ENCODE peak calls at places on chromosomes 4 and X, in six cellular contexts. W is mesendoderm, A is hepatocyte, G is heart right ventricle, R is left ventricle myocardium inferior, S is adrenal gland. K is an unnamed sample. For H3K27me3 and H3K4me1, the result is how much of the 10 kb centered on the place peaks cover.

GRCh38 chr4:16794816-16795445 is 103.5 kb downstream of the LDB2 start:
- DNase-seq in A (peak), R (peak), S (peak), G (peak), W (peak), K (peak)

GRCh38 chrX:19899234-19899788 is 11.9 kb upstream of the SH3KBP1 start:
- DNase-seq in W (no peak), G (no peak), S (no peak), R (no peak), A (no peak), K (peak)

GRCh38 chrX:72107320-72107719 is 24.4 kb downstream of the RTL5 start:
- DNase-seq in A (no peak), W (peak), G (no peak), R (no peak), S (peak), K (no peak)

GRCh38 chr4:24557036-24558022 is 27.0 kb downstream of the DHX15 start:
- DNase-seq in R (no peak), A (peak), S (no peak), G (no peak), W (no peak), K (peak)

GRCh38 chr4:111842336-111842735 is 302.9 kb upstream of the FAM241A start:
- DNase-seq in A (no peak), W (no peak), R (no peak), G (no peak), S (no peak), K (no peak)

GRCh38 chr4:88880501-88881226 is 176.3 kb downstream of the FAM13A start:
- DNase-seq in S (no peak), A (no peak), R (no peak), G (no peak), W (peak), K (peak)

GRCh38 chr4:1542516-1543320 is 136.5 kb upstream of the NKX1-1 start:
- DNase-seq in S (no peak), G (peak), W (no peak), A (no peak), R (no peak), K (no peak)

GRCh38 chrX:8849462-8849861 is 48.3 kb upstream of the FAM9A start:
- DNase-seq in A (no peak), R (no peak), G (no peak), W (no peak), S (no peak), K (no peak)

GRCh38 chr4:46886711-46887110 is 22.3 kb downstream of the COX7B2 start:
- DNase-seq in W (no peak), S (no peak), R (no peak), G (no peak), A (peak), K (peak)

GRCh38 chrX:374566-374965 is 12.1 kb downstream of the PPP2R3B start:
- DNase-seq in S (no peak), G (no peak), A (no peak), R (no peak), W (no peak), K (no peak)

GRCh38 chrX:11412715-11413623 is 119.8 kb downstream of the AMELX start:
- DNase-seq in S (no peak), W (no peak), G (no peak), R (no peak), A (no peak), K (no peak)

GRCh38 chrX:53324803-53325202 is 43.4 kb upstream of the IQSEC2 start:
- DNase-seq in A (no peak), W (no peak), S (no peak), R (no peak), G (no peak), K (no peak)

GRCh38 chr4:103306870-103307345 is 108.8 kb upstream of the CENPE start:
- DNase-seq in G (no peak), S (no peak), A (peak), W (peak), R (no peak), K (peak)

DNA sequence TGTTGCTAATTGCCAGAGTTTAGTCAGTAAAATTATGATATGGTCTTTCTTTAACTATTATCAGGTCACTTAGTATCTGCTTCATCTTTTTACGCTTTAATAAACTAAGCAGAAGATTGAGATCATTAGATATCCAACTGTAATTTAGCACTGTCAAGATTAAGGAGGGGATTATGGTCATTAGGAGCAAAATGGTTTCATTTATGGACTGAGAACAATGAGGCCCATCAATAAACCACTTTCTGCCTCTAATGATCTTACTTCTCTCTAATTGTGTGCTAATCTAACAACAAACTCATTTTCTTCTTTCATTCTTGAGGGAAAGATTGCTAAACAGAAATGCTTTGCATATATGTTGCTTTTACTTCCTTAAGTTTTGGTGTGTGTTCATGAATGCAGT is 340.4 kb downstream of the RPA4 start:
- DNase-seq in A (no peak), W (no peak), S (no peak), R (no peak), G (no peak), K (no peak)
- H3K27me3 ChIP-seq in A (under half), W (under half), S (under half), R (under half), G (under half), K (under half)

GRCh38 chr4:85867281-85867680 is 392.3 kb downstream of the ARHGAP24 start:
- DNase-seq in S (no peak), A (no peak), G (no peak), W (no peak), R (no peak), K (no peak)

GRCh38 chr4:85866508-85866907 is 391.6 kb downstream of the ARHGAP24 start:
- DNase-seq in G (no peak), A (no peak), R (no peak), W (peak), S (no peak), K (no peak)

GRCh38 chr4:85865256-85865655 is 390.3 kb downstream of the ARHGAP24 start:
- DNase-seq in R (no peak), A (no peak), G (no peak), S (no peak), W (no peak), K (no peak)

GRCh38 chr4:85862896-85863295 is 387.9 kb downstream of the ARHGAP24 start:
- DNase-seq in G (no peak), W (no peak), S (no peak), A (no peak), R (no peak), K (no peak)

DNA sequence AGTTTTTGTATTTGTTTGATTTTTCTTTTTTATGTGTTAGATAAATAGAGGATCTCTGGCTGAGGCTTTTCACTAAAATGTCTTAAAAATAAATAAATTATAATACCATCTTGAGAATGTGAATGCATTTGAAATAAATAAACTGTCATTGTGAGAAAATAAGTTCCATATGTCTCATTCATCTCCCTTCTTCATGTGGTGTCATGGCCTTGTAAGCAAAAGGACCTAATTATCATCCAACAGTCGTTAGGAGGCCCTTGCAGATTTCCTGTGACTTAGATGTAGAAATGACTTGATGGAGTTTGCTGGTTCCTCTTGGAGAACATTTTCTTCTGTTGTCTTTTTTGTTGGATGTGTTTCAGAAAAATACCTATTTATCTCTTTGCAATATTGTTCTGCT is 389.9 kb downstream of the ARHGAP24 start:
- DNase-seq in W (no peak), G (no peak), S (no peak), R (no peak), A (no peak), K (no peak)
- H3K4me1 ChIP-seq in W (under half), G (under half), S (under half), R (under half), A (under half), K (under half)

GRCh38 chrX:51334276-51334675 is 1.7 kb downstream of the NUDT10 start:
- DNase-seq in S (no peak), W (no peak), G (no peak), R (no peak), A (no peak), K (no peak)
- H3K4me3 ChIP-seq in S (no peak), W (no peak), G (no peak), R (no peak), A (no peak), K (no peak)

GRCh38 chrX:16140983-16141382 is 17.6 kb downstream of the GRPR start:
- DNase-seq in G (no peak), R (no peak), S (no peak), W (no peak), A (no peak), K (no peak)
- H3K27me3 ChIP-seq in G (under half), R (under half), S (under half), W (under half), A (under half), K (under half)

DNA sequence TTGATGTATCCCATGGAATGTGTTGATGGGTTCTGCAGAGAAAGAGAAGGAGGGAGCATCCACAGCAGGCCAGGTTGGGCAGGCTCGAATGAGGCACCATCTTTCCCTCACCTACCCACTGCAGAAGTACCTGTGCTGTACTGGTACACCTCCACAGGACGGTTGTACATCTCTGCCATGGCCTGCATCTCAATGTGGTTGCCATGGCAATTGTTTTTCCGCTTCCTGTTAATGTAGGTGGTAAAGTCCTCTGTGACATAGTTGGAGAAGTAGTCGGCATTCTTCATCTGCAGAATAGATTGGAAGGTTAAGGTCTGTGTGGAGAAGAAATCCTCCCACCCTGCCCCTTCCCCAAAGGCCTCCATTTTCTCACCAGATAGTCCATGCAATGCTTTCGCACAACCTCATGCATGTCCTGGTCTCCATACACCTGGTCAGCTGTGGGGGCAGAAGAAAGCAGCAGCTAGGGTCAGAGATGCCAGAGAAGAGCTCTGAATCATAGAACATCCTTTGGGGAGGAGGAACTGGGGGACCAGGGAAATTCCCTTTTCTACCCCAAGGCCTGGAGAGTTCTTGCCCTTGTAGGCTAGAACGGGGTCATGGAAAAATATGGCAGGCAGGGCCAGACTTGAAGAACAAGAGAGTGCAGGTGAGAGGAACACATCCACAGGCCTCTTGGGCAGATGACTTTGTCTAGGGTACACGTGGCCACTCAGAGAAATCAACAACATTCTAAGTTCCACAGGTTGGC is 15.9 kb upstream of the PIM2 start:
- DNase-seq in G (no peak), S (no peak), R (no peak), W (no peak), A (no peak), K (no peak)
- H3K4me1 ChIP-seq in G (under half), S (under half), R (under half), W (under half), A (under half), K (under half)